ENCODE peak calls at places on chromosome 22, in four cellular contexts. D, X, C and F are unnamed samples.

GRCh38 chr22:46791201-46791731 is 28.8 kb downstream of the TBC1D22A start:
- DNase-seq in X (peak), D (no peak), C (peak), F (no peak)

GRCh38 chr22:50261615-50262459 is at the start of gene MAPK12:
- DNase-seq in X (no peak), D (no peak), C (no peak), F (no peak)

GRCh38 chr22:39559456-39560105 is 11.0 kb upstream of the CACNA1I start:
- DNase-seq in D (no peak), C (no peak), X (no peak), F (no peak)

GRCh38 chr22:37019309-37020191 is at the start of the genes MPST and TST:
- DNase-seq in C (peak), D (peak), X (peak), F (peak)

GRCh38 chr22:46596032-46596441 is 24.1 kb upstream of the GRAMD4 start:
- DNase-seq in D (no peak), C (no peak), X (no peak), F (no peak)

GRCh38 chr22:31148516-31148915 is 8.2 kb upstream of the PLA2G3 start:
- DNase-seq in X (no peak), C (no peak), D (no peak), F (no peak)

GRCh38 chr22:44312766-44313165 is at the start of gene SHISAL1:
- DNase-seq in C (no peak), D (no peak), X (no peak), F (no peak)

GRCh38 chr22:37563153-37564081 is 3.1 kb downstream of the CDC42EP1 start:
- DNase-seq in X (no peak), D (no peak), C (peak), F (no peak)

GRCh38 chr22:50257451-50258360 is 3.8 kb downstream of the MAPK12 start:
- DNase-seq in X (no peak), C (no peak), D (no peak), F (no peak)

GRCh38 chr22:29218758-29219408 is 13.2 kb downstream of the EMID1 start:
- DNase-seq in X (no peak), C (no peak), D (no peak), F (no peak)

GRCh38 chr22:44179989-44180705 is 578 bp upstream of the PARVG start:
- DNase-seq in C (no peak), D (no peak), X (no peak), F (no peak)

GRCh38 chr22:45006873-45007246 is 2.9 kb downstream of the PHF21B start:
- DNase-seq in D (no peak), C (no peak), X (no peak), F (no peak)